ENCODE peak calls at places on chromosomes 5 and 9, in four cellular contexts. One of them, this sample, is unnamed. For H3K4me1, the result is how much of the 10 kb centered on the place peaks cover.

GRCh38 chr5:124136609-124137008 is 609.8 kb downstream of the ZNF608 start:
- DNase-seq in SJSA1: no peak
- DNase-seq in heart right ventricle: no peak
- DNase-seq in ovary: no peak
- DNase-seq in this sample: no peak

GRCh38 chr9:93118863-93119702 is 15.0 kb downstream of the NINJ1 start:
- DNase-seq in ovary: peak
- DNase-seq in heart right ventricle: no peak
- DNase-seq in SJSA1: no peak
- DNase-seq in this sample: peak

GRCh38 chr5:62457071-62457470 is 44.5 kb downstream of the IPO11 start:
- DNase-seq in SJSA1: no peak
- DNase-seq in heart right ventricle: no peak
- DNase-seq in ovary: no peak
- DNase-seq in this sample: no peak

GRCh38 chr9:4297795-4298254 is 2.0 kb downstream of the GLIS3 start:
- DNase-seq in heart right ventricle: peak
- DNase-seq in SJSA1: peak
- DNase-seq in ovary: peak
- DNase-seq in this sample: peak

GRCh38 chr5:154729613-154730012 is 25.6 kb upstream of the LARP1 start:
- DNase-seq in ovary: no peak
- DNase-seq in SJSA1: no peak
- DNase-seq in heart right ventricle: no peak
- DNase-seq in this sample: no peak

GRCh38 chr9:76453785-76454184 is 5.2 kb upstream of the GCNT1 start:
- DNase-seq in heart right ventricle: no peak
- DNase-seq in SJSA1: no peak
- DNase-seq in ovary: no peak
- DNase-seq in this sample: no peak

GRCh38 chr5:102537011-102537410 is 38.2 kb upstream of the SLCO6A1 start:
- DNase-seq in heart right ventricle: no peak
- DNase-seq in SJSA1: no peak
- DNase-seq in ovary: no peak
- DNase-seq in this sample: no peak

GRCh38 chr5:180785151-180785781 is 17.3 kb downstream of the MGAT1 start:
- DNase-seq in SJSA1: peak
- DNase-seq in ovary: peak
- DNase-seq in heart right ventricle: no peak
- DNase-seq in this sample: no peak

GRCh38 chr5:111582962-111583669 is 70.8 kb upstream of the STARD4 start:
- DNase-seq in SJSA1: no peak
- DNase-seq in ovary: no peak
- DNase-seq in heart right ventricle: no peak
- DNase-seq in this sample: no peak

GRCh38 chr5:75601567-75601966 is 9.7 kb upstream of the ANKDD1B start:
- DNase-seq in heart right ventricle: no peak
- DNase-seq in ovary: no peak
- DNase-seq in SJSA1: no peak
- DNase-seq in this sample: no peak

GRCh38 chr5:154118832-154119442 is 71.6 kb upstream of the GALNT10 start:
- DNase-seq in SJSA1: no peak
- DNase-seq in heart right ventricle: no peak
- DNase-seq in ovary: no peak
- DNase-seq in this sample: no peak

GRCh38 chr5:122781465-122781864 is 6.6 kb downstream of the SNX2 start:
- DNase-seq in SJSA1: no peak
- DNase-seq in heart right ventricle: no peak
- DNase-seq in ovary: no peak
- DNase-seq in this sample: no peak

GRCh38 chr9:117411547-117411946 is 3.3 kb downstream of the ASTN2 start:
- DNase-seq in ovary: no peak
- DNase-seq in SJSA1: peak
- DNase-seq in heart right ventricle: peak
- DNase-seq in this sample: no peak

GRCh38 chr9:117412006-117412715 is 2.7 kb downstream of the ASTN2 start:
- DNase-seq in ovary: no peak
- DNase-seq in SJSA1: no peak
- DNase-seq in heart right ventricle: no peak
- DNase-seq in this sample: no peak

GRCh38 chr9:117407436-117408022 is 7.3 kb downstream of the ASTN2 start:
- DNase-seq in heart right ventricle: no peak
- DNase-seq in SJSA1: no peak
- DNase-seq in ovary: no peak
- DNase-seq in this sample: no peak

GRCh38 chr9:117405950-117406705 is 8.7 kb downstream of the ASTN2 start:
- DNase-seq in heart right ventricle: no peak
- DNase-seq in ovary: no peak
- DNase-seq in SJSA1: no peak
- DNase-seq in this sample: no peak

GRCh38 chr9:117409321-117409720 is 5.5 kb downstream of the ASTN2 start:
- DNase-seq in ovary: no peak
- DNase-seq in SJSA1: no peak
- DNase-seq in heart right ventricle: no peak
- DNase-seq in this sample: no peak
- H3K4me1 ChIP-seq in ovary: under half
- H3K4me1 ChIP-seq in SJSA1: under half
- H3K4me1 ChIP-seq in heart right ventricle: under half
- H3K4me1 ChIP-seq in this sample: under half

DNA sequence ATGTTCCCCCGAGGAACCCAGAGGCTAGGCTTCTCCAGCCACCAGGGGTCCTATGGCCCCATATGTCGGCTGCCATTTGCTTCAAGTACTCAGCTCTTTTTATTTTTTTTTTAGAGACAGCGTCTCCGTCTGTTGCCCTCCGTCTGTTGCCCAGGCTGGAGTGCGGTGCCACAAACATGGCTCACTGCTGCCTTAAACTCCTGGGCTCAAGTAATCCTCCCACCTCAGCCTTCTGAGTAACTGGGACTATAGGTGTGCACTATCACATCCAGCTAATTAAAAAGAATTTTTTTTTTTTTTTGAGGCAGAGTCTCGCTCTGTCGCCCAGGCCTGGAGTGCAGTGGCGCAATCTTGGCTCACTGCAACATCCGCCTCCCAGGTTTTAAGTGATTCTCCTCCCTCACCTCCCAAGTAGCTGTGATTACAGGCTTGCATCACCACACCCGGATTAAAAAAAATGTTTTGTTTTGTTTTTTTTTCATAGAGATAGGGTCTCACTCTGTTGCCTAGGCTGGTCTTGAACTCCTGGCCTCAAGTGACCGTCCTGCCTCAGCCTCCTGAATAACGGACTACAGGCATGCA is 8.9 kb downstream of the CERCAM start:
- DNase-seq in heart right ventricle: no peak
- DNase-seq in SJSA1: no peak
- DNase-seq in ovary: no peak
- DNase-seq in this sample: no peak
- H3K27ac ChIP-seq in heart right ventricle: no peak
- H3K27ac ChIP-seq in SJSA1: no peak
- H3K27ac ChIP-seq in ovary: no peak
- H3K27ac ChIP-seq in this sample: no peak

DNA sequence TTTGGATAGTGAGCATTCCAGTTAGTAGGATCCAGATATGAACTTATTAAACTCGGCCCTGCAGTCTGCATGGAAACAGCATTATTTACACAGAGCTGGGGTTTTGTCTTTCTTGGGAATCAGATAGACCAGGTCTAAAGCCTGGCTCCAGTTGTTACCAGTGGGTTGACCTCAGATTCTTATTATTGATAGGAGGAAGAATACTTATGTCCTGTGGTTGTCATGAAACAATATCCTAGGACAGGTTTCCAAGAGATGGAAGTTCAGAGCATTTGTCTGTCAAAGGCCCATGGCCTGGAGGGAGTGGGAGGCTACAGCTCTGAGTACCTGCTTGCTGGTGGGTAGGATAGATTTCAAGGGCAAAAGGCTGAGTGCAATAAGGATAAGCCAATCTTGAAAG is 129.2 kb downstream of the BOD1 start:
- DNase-seq in heart right ventricle: no peak
- DNase-seq in SJSA1: no peak
- DNase-seq in ovary: no peak
- DNase-seq in this sample: no peak
- H3K4me1 ChIP-seq in heart right ventricle: under half
- H3K4me1 ChIP-seq in SJSA1: under half
- H3K4me1 ChIP-seq in ovary: under half
- H3K4me1 ChIP-seq in this sample: under half

GRCh38 chr5:141941307-141941706 is 16.7 kb downstream of the PCDH12 start:
- DNase-seq in ovary: no peak
- DNase-seq in SJSA1: no peak
- DNase-seq in heart right ventricle: no peak
- DNase-seq in this sample: peak
- H3K27ac ChIP-seq in ovary: no peak
- H3K27ac ChIP-seq in SJSA1: no peak
- H3K27ac ChIP-seq in heart right ventricle: peak
- H3K27ac ChIP-seq in this sample: peak

This sample was measured in aorta.